ENCODE peak calls at places on chromosomes 13 and 19, in ten cellular contexts. N, Z, R, D, T, M, U, W, A and L are unnamed samples.

GRCh38 chr19:54141356-54141755 is 3.8 kb downstream of the CNOT3 start:
- DNase-seq in N (no peak), Z (no peak), R (no peak), D (no peak), T (no peak), M (no peak), U (no peak), W (no peak), A (no peak), L (no peak)

GRCh38 chr19:14775855-14776254 is 2.5 kb downstream of the ADGRE2 start:
- DNase-seq in N (no peak), Z (no peak), R (no peak), D (no peak), T (no peak), M (no peak), U (no peak), W (no peak), A (no peak), L (no peak)

GRCh38 chr13:39273953-39274352 is 235.7 kb downstream of the NHLRC3 start:
- DNase-seq in N (no peak), Z (peak), R (no peak), D (no peak), T (no peak), M (no peak), U (no peak), W (no peak), A (no peak), L (peak)

GRCh38 chr13:31756346-31756745 is 17.0 kb downstream of the RXFP2 start:
- DNase-seq in N (peak), Z (peak), R (no peak), D (no peak), T (no peak), M (no peak), U (no peak), W (no peak), A (no peak), L (no peak)

GRCh38 chr13:93388701-93389100 is 162.1 kb downstream of the GPC6 start:
- DNase-seq in N (peak), Z (peak), R (no peak), D (no peak), T (no peak), M (no peak), U (no peak), W (no peak), A (no peak), L (no peak)

GRCh38 chr13:75736132-75736531 is 100.0 kb downstream of the LMO7 start:
- DNase-seq in N (no peak), Z (no peak), R (no peak), D (no peak), T (no peak), M (no peak), U (no peak), W (no peak), A (no peak), L (no peak)

GRCh38 chr19:17420267-17420924 is 549 bp downstream of the MVB12A start:
- DNase-seq in N (no peak), Z (peak), R (no peak), D (peak), T (no peak), M (no peak), U (no peak), W (peak), A (peak), L (no peak)

GRCh38 chr19:54230031-54230430 is 7.2 kb upstream of the LILRB3 start:
- DNase-seq in N (no peak), Z (no peak), R (no peak), D (no peak), T (no peak), M (no peak), U (no peak), W (peak), A (no peak), L (no peak)

GRCh38 chr13:27406178-27406939 is 18.1 kb upstream of the GTF3A start:
- DNase-seq in N (peak), Z (peak), R (no peak), D (no peak), T (no peak), M (peak), U (peak), W (no peak), A (peak), L (no peak)

GRCh38 chr13:19782049-19782726 is 557 bp downstream of the PSPC1 start:
- DNase-seq in N (peak), Z (peak), R (peak), D (peak), T (peak), M (peak), U (peak), W (peak), A (peak), L (no peak)

GRCh38 chr19:13055213-13056051 is 47.2 kb downstream of the LYL1 start:
- DNase-seq in N (peak), Z (peak), R (no peak), D (peak), T (no peak), M (no peak), U (no peak), W (peak), A (no peak), L (no peak)